ENCODE peak calls at places on chromosomes 13 and 19, in eight cellular contexts. N is A549, Y is EL, L is fibroblast of pulmonary artery, C is HL-60, G is NCI-H1417, B is endodermal cell, K is ACHN. D is an unnamed sample.

GRCh38 chr19:44975444-44975843 is 20.3 kb downstream of the CLPTM1 start:
- DNase-seq in N (no peak), Y (no peak), L (no peak), C (no peak), G (no peak), B (no peak), K (no peak), D (no peak)

GRCh38 chr13:96032717-96033116 is 20.5 kb downstream of the UGGT2 start:
- DNase-seq in N (no peak), Y (no peak), L (no peak), C (no peak), G (no peak), B (no peak), K (no peak), D (no peak)

GRCh38 chr13:37681295-37682032 is 82.9 kb upstream of the POSTN start:
- DNase-seq in N (no peak), Y (peak), L (peak), C (no peak), G (no peak), B (no peak), K (no peak), D (peak)

GRCh38 chr13:30798776-30799625 is 63.7 kb downstream of the ALOX5AP start:
- DNase-seq in N (no peak), Y (no peak), L (no peak), C (no peak), G (peak), B (no peak), K (no peak), D (peak)

GRCh38 chr19:49776371-49776764 is 9.6 kb downstream of the AP2A1 start:
- DNase-seq in N (no peak), Y (no peak), L (no peak), C (no peak), G (no peak), B (no peak), K (no peak), D (no peak)

GRCh38 chr13:77595166-77595810 is 59.8 kb downstream of the SCEL start:
- DNase-seq in N (no peak), Y (peak), L (no peak), C (no peak), G (no peak), B (no peak), K (no peak), D (no peak)

GRCh38 chr19:31301306-31301980 is 47.8 kb downstream of the TSHZ3 start:
- DNase-seq in N (no peak), Y (no peak), L (no peak), C (no peak), G (no peak), B (no peak), K (no peak), D (no peak)

GRCh38 chr13:70027551-70027950 is 80.1 kb upstream of the ATXN8OS start:
- DNase-seq in N (no peak), Y (no peak), L (no peak), C (no peak), G (no peak), B (no peak), K (no peak), D (no peak)

GRCh38 chr19:55406869-55407624 is 541 bp downstream of the UBE2S start:
- DNase-seq in N (no peak), Y (no peak), L (peak), C (no peak), G (peak), B (peak), K (no peak), D (peak)

GRCh38 chr13:51823351-51823750 is 19.4 kb upstream of the DHRS12 start:
- DNase-seq in N (no peak), Y (no peak), L (no peak), C (no peak), G (no peak), B (no peak), K (no peak), D (no peak)

GRCh38 chr19:42455621-42456081 is 12.9 kb upstream of the CXCL17 start:
- DNase-seq in N (peak), Y (no peak), L (no peak), C (no peak), G (no peak), B (no peak), K (no peak), D (no peak)

GRCh38 chr13:79995334-79995733 is 345.6 kb downstream of the SPRY2 start:
- DNase-seq in N (no peak), Y (peak), L (peak), C (no peak), G (peak), B (no peak), K (peak), D (peak)

GRCh38 chr19:54209058-54209747 is 8.5 kb downstream of the RPS9 start:
- DNase-seq in N (peak), Y (peak), L (no peak), C (no peak), G (no peak), B (peak), K (peak), D (no peak)

GRCh38 chr19:40238775-40239174 is 12.3 kb upstream of the CCNP start:
- DNase-seq in N (no peak), Y (no peak), L (no peak), C (no peak), G (no peak), B (no peak), K (no peak), D (no peak)

GRCh38 chr19:18856385-18857126 is 24.8 kb downstream of the UPF1 start:
- DNase-seq in N (peak), Y (no peak), L (peak), C (no peak), G (peak), B (peak), K (peak), D (no peak)

GRCh38 chr13:45396548-45397095 is 21.6 kb downstream of the SLC25A30 start:
- DNase-seq in N (no peak), Y (no peak), L (peak), C (no peak), G (no peak), B (peak), K (no peak), D (peak)

GRCh38 chr19:11091343-11092153 is 2.3 kb downstream of the LDLR start:
- DNase-seq in N (peak), Y (peak), L (peak), C (peak), G (peak), B (peak), K (peak), D (peak)

GRCh38 chr13:19150712-19151228 is 30.9 kb downstream of the TUBA3C start:
- DNase-seq in N (no peak), Y (no peak), L (no peak), C (no peak), G (no peak), B (no peak), K (no peak), D (no peak)

GRCh38 chr13:95164830-95165229 is 136.4 kb downstream of the ABCC4 start:
- DNase-seq in N (no peak), Y (no peak), L (no peak), C (no peak), G (no peak), B (no peak), K (no peak), D (no peak)

GRCh38 chr19:39262496-39262895 is 5.7 kb upstream of the IFNL2 start:
- DNase-seq in N (no peak), Y (no peak), L (no peak), C (no peak), G (no peak), B (no peak), K (no peak), D (no peak)

GRCh38 chr19:51488491-51488890 is 10.2 kb downstream of the CEACAM18 start:
- DNase-seq in N (no peak), Y (no peak), L (no peak), C (no peak), G (no peak), B (no peak), K (no peak), D (no peak)

GRCh38 chr13:83503424-83503823 is 378.9 kb downstream of the SLITRK1 start:
- DNase-seq in N (no peak), Y (peak), L (peak), C (no peak), G (no peak), B (no peak), K (no peak), D (no peak)